ENCODE peak calls at places on chromosomes 3 and 15, in nine cellular contexts. A is CD8-positive, alpha-beta T cell; G is psoas muscle; S is fibroblast of the aortic adventitia; X is progenitor cell of endocrine pancreas; V is AG10803; B is dorsolateral prefrontal cortex; J is IMR-90; L is MM.1S. Y is an unnamed sample.

GRCh38 chr3:36906504-36907149 is 38.2 kb downstream of the TRANK1 start:
- DNase-seq in A (no peak), G (no peak), S (peak), X (no peak), V (peak), B (no peak), J (peak), L (no peak), Y (no peak)

GRCh38 chr15:97235285-97235985 is 725.1 kb upstream of the ARRDC4 start:
- DNase-seq in A (no peak), G (no peak), S (peak), X (peak), V (peak), B (no peak), J (peak), L (peak), Y (peak)

GRCh38 chr15:47196057-47196456 is 521.2 kb upstream of the SEMA6D start:
- DNase-seq in A (no peak), G (peak), S (peak), X (peak), V (peak), B (peak), J (peak), L (peak), Y (peak)

GRCh38 chr3:183563686-183563941 is 8.1 kb upstream of the KLHL6 start:
- DNase-seq in A (no peak), G (no peak), S (no peak), X (no peak), V (no peak), B (no peak), J (no peak), L (no peak), Y (no peak)

GRCh38 chr3:123809597-123809996 is 74.5 kb downstream of the MYLK start:
- DNase-seq in A (no peak), G (no peak), S (no peak), X (no peak), V (peak), B (no peak), J (peak), L (no peak), Y (no peak)

GRCh38 chr3:65732060-65732933 is 306.4 kb downstream of the MAGI1 start:
- DNase-seq in A (no peak), G (no peak), S (peak), X (no peak), V (peak), B (no peak), J (peak), L (peak), Y (no peak)

GRCh38 chr3:158709666-158710083 is 22.6 kb downstream of the RARRES1 start:
- DNase-seq in A (no peak), G (no peak), S (peak), X (no peak), V (peak), B (no peak), J (peak), L (no peak), Y (no peak)

GRCh38 chr3:128859573-128860154 is 19.8 kb upstream of the ACAD9 start:
- DNase-seq in A (no peak), G (no peak), S (no peak), X (no peak), V (no peak), B (no peak), J (no peak), L (no peak), Y (no peak)

GRCh38 chr3:128226794-128227399 is 73.6 kb downstream of the EEFSEC start:
- DNase-seq in A (no peak), G (peak), S (peak), X (peak), V (peak), B (no peak), J (peak), L (no peak), Y (peak)

GRCh38 chr3:31695280-31696008 is 162.7 kb downstream of the STT3B start:
- DNase-seq in A (no peak), G (no peak), S (no peak), X (no peak), V (no peak), B (no peak), J (no peak), L (no peak), Y (no peak)

GRCh38 chr3:52834871-52835501 is at the start of gene MUSTN1:
- DNase-seq in A (no peak), G (peak), S (peak), X (no peak), V (peak), B (no peak), J (peak), L (no peak), Y (no peak)

GRCh38 chr3:81581966-81582599 is 179.4 kb downstream of the GBE1 start:
- DNase-seq in A (no peak), G (no peak), S (peak), X (no peak), V (peak), B (no peak), J (peak), L (peak), Y (peak)

GRCh38 chr3:127822166-127822835 is at the start of gene MGLL:
- DNase-seq in A (no peak), G (peak), S (peak), X (no peak), V (peak), B (peak), J (peak), L (no peak), Y (peak)

GRCh38 chr15:67244966-67245478 is 9.4 kb downstream of the AAGAB start:
- DNase-seq in A (no peak), G (no peak), S (peak), X (no peak), V (peak), B (no peak), J (peak), L (no peak), Y (no peak)

GRCh38 chr3:71063768-71064287 is 519.7 kb downstream of the FOXP1 start:
- DNase-seq in A (no peak), G (no peak), S (peak), X (no peak), V (peak), B (no peak), J (peak), L (peak), Y (peak)

GRCh38 chr15:55108858-55109518 is 87.8 kb downstream of the RSL24D1 start:
- DNase-seq in A (peak), G (peak), S (peak), X (peak), V (peak), B (peak), J (peak), L (peak), Y (peak)

GRCh38 chr15:40756938-40757337 is 1.9 kb upstream of the RMDN3 start:
- DNase-seq in A (no peak), G (no peak), S (no peak), X (no peak), V (no peak), B (no peak), J (no peak), L (no peak), Y (no peak)

GRCh38 chr3:184234224-184234623 is 4.8 kb downstream of the VWA5B2 start:
- DNase-seq in A (no peak), G (peak), S (peak), X (no peak), V (peak), B (peak), J (peak), L (no peak), Y (peak)

GRCh38 chr15:84748274-84749110 is at the start of gene ZNF592:
- DNase-seq in A (peak), G (peak), S (peak), X (peak), V (peak), B (peak), J (peak), L (peak), Y (peak)

GRCh38 chr15:48459571-48460461 is 128.6 kb downstream of the DUT start:
- DNase-seq in A (no peak), G (no peak), S (peak), X (no peak), V (peak), B (no peak), J (peak), L (no peak), Y (peak)

GRCh38 chr3:142863010-142863787 is 25.7 kb downstream of the PCOLCE2 start:
- DNase-seq in A (no peak), G (no peak), S (peak), X (no peak), V (peak), B (no peak), J (no peak), L (no peak), Y (no peak)

GRCh38 chr3:84109911-84110310 is 848.9 kb upstream of the CADM2 start:
- DNase-seq in A (no peak), G (no peak), S (no peak), X (no peak), V (no peak), B (no peak), J (no peak), L (no peak), Y (no peak)

GRCh38 chr3:8629151-8630021 is 15.2 kb downstream of the SSUH2 start:
- DNase-seq in A (no peak), G (peak), S (peak), X (no peak), V (peak), B (peak), J (peak), L (no peak), Y (no peak)

DNA sequence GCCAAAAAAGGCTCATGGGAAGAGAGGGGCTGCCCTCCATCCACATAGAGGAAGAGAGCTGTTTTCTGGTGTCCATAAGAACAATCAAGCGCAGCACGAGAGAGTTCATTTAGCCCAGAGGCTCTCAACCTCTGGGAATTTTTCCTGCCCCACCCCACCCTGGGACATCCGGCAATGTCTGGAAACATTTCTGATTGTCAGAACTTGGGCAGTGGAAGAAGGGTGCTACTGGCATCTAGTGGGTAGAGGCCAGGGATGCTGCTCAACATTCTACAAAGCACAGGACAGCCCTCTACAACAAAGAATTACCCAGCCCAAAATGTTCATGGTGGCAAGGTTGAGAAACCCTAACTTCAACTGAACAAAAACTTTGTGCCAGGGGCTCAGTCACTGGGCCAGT is 92.9 kb downstream of the RAB11A start:
- DNase-seq in A (no peak), G (no peak), S (no peak), X (no peak), V (no peak), B (no peak), J (no peak), L (no peak), Y (no peak)
- TF ChIP-seq CTCF in A (no peak), G (peak), S (peak), X (no peak), V (peak), B (no peak), J (no peak), L (no peak), Y (no peak)

DNA sequence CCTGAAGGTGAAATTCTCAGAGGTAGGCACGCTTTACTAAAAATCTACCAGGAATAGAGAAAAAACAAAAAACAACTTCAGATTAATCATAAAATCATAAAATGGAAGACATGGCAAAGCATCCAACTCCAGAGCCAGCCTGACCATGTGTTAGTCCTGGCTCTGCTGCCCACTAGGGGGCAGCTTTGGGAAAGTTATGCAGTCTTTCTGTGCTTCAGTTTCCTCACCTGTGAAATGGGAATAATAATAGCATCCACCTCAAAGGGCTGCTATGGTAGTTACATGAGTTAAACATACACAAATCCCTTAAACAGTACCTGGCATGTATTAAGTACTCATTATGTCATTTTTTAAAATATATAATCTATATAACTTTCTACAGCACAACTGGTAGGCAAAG is 52.3 kb downstream of the WNT5A start:
- DNase-seq in A (no peak), G (no peak), S (peak), X (no peak), V (no peak), B (no peak), J (peak), L (peak), Y (peak)
- TF ChIP-seq CTCF in A (no peak), G (peak), S (peak), X (peak), V (peak), B (no peak), J (peak), L (peak), Y (peak)

GRCh38 chr15:86877171-86877631 is 797.5 kb downstream of the AGBL1 start:
- DNase-seq in A (no peak), G (no peak), S (no peak), X (no peak), V (no peak), B (no peak), J (no peak), L (no peak), Y (no peak)
- TF ChIP-seq CTCF in A (no peak), G (peak), S (no peak), X (no peak), V (no peak), B (no peak), J (no peak), L (no peak), Y (peak)

DNA sequence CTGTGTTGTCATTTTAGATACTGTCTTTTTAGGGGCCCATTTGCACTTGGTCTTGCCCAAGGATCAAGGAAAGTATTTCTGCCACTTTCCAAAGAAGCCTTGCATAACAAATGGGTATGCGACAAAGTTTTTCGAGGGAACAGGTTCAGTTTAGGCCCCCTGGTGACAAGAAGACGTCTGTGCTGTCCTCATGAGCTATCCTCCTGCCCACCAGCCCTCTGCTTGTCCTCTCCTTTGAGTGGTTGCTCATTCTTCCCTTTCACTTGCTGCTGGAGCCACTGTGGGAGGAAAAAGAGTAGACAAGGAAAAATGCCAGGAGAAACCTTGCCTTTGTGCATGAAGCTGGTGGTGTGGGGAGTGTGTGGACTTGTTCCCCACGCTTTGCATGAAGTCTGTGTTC is 171.9 kb downstream of the CACNA2D3 start:
- DNase-seq in A (no peak), G (no peak), S (no peak), X (no peak), V (no peak), B (no peak), J (no peak), L (no peak), Y (no peak)
- TF ChIP-seq CTCF in A (no peak), G (no peak), S (no peak), X (peak), V (no peak), B (no peak), J (no peak), L (no peak), Y (no peak)

Y was measured in thyroid gland.